ENCODE peak calls at places on chromosomes 3 and 15, in four cellular contexts. I is GM12878, P is HepG2, M is HEK293T. H is an unnamed sample.

GRCh38 chr15:34987623-34987981 is 485 bp downstream of the ZNF770 start:
- DNase-seq in I (no peak), P (peak), M (no peak), H (peak)

GRCh38 chr3:172591876-172592771 is 68.9 kb upstream of the TNFSF10 start:
- DNase-seq in I (peak), P (no peak), M (no peak), H (peak)

GRCh38 chr3:172980849-172981248 is 160.2 kb downstream of the SPATA16 start:
- DNase-seq in I (no peak), P (no peak), M (no peak), H (no peak)

GRCh38 chr3:90184861-90185260 is 1077.4 kb downstream of the EPHA3 start:
- DNase-seq in I (no peak), P (no peak), M (no peak), H (no peak)

GRCh38 chr15:59764775-59765174 is 75.7 kb upstream of the BNIP2 start:
- DNase-seq in I (no peak), P (no peak), M (no peak), H (no peak)

GRCh38 chr3:82572721-82573120 is 811.3 kb upstream of the GBE1 start:
- DNase-seq in I (no peak), P (no peak), M (no peak), H (no peak)

GRCh38 chr15:72011291-72011940 is 106.5 kb downstream of the MYO9A start:
- DNase-seq in I (no peak), P (no peak), M (no peak), H (no peak)

GRCh38 chr3:159721324-159721723 is 267.3 kb upstream of the IL12A start:
- DNase-seq in I (no peak), P (no peak), M (no peak), H (no peak)

GRCh38 chr3:81778678-81779182 is 17.3 kb upstream of the GBE1 start:
- DNase-seq in I (peak), P (no peak), M (no peak), H (no peak)

GRCh38 chr3:13623101-13623654 is 74.3 kb downstream of the FBLN2 start:
- DNase-seq in I (no peak), P (peak), M (no peak), H (no peak)

GRCh38 chr3:28406241-28406640 is 57.6 kb upstream of the AZI2 start:
- DNase-seq in I (no peak), P (no peak), M (no peak), H (no peak)

GRCh38 chr3:51245871-51246270 is 139.2 kb upstream of the MANF start:
- DNase-seq in I (no peak), P (no peak), M (no peak), H (no peak)

GRCh38 chr3:10551821-10552630 is 46.6 kb upstream of the ATP2B2 start:
- DNase-seq in I (no peak), P (no peak), M (no peak), H (peak)

GRCh38 chr15:78989701-78990248 is 44.9 kb upstream of the CTSH start:
- DNase-seq in I (no peak), P (no peak), M (no peak), H (no peak)

GRCh38 chr3:58099850-58100249 is 91.6 kb downstream of the FLNB start:
- DNase-seq in I (no peak), P (no peak), M (no peak), H (no peak)

GRCh38 chr15:57306305-57306943 is 69.9 kb upstream of the CGNL1 start:
- DNase-seq in I (no peak), P (peak), M (peak), H (peak)

GRCh38 chr15:41957021-41957897 is 15.1 kb downstream of the EHD4 start:
- DNase-seq in I (peak), P (no peak), M (no peak), H (no peak)

GRCh38 chr3:154040283-154040682 is 80.9 kb upstream of the ARHGEF26 start:
- DNase-seq in I (no peak), P (peak), M (no peak), H (no peak)

GRCh38 chr15:78909791-78910228 is 35.0 kb downstream of the CTSH start:
- DNase-seq in I (peak), P (peak), M (peak), H (peak)

GRCh38 chr15:49610166-49610918 is 10.3 kb downstream of the FAM227B start:
- DNase-seq in I (no peak), P (no peak), M (no peak), H (no peak)

GRCh38 chr15:43242616-43243015 is 21.8 kb upstream of the EPB42 start:
- DNase-seq in I (no peak), P (no peak), M (no peak), H (no peak)

GRCh38 chr15:90907838-90908507 is 4.9 kb downstream of the MAN2A2 start:
- DNase-seq in I (no peak), P (no peak), M (no peak), H (no peak)

GRCh38 chr15:63348392-63348791 is 33.3 kb downstream of the CA12 start:
- DNase-seq in I (no peak), P (no peak), M (no peak), H (no peak)

GRCh38 chr3:124620600-124621063 is 109.6 kb upstream of the UMPS start:
- DNase-seq in I (peak), P (peak), M (no peak), H (peak)

GRCh38 chr3:177367783-177368182 is 170.5 kb upstream of the TBL1XR1 start:
- DNase-seq in I (no peak), P (no peak), M (no peak), H (no peak)

GRCh38 chr3:123657578-123657977 is 72.7 kb upstream of the HACD2 start:
- DNase-seq in I (no peak), P (no peak), M (no peak), H (no peak)

GRCh38 chr15:84840255-84840654 is 23.1 kb downstream of the ALPK3 start:
- DNase-seq in I (no peak), P (no peak), M (no peak), H (no peak)

GRCh38 chr15:73686781-73687256 is 2.6 kb downstream of the CD276 start:
- DNase-seq in I (no peak), P (no peak), M (no peak), H (peak)

DNA sequence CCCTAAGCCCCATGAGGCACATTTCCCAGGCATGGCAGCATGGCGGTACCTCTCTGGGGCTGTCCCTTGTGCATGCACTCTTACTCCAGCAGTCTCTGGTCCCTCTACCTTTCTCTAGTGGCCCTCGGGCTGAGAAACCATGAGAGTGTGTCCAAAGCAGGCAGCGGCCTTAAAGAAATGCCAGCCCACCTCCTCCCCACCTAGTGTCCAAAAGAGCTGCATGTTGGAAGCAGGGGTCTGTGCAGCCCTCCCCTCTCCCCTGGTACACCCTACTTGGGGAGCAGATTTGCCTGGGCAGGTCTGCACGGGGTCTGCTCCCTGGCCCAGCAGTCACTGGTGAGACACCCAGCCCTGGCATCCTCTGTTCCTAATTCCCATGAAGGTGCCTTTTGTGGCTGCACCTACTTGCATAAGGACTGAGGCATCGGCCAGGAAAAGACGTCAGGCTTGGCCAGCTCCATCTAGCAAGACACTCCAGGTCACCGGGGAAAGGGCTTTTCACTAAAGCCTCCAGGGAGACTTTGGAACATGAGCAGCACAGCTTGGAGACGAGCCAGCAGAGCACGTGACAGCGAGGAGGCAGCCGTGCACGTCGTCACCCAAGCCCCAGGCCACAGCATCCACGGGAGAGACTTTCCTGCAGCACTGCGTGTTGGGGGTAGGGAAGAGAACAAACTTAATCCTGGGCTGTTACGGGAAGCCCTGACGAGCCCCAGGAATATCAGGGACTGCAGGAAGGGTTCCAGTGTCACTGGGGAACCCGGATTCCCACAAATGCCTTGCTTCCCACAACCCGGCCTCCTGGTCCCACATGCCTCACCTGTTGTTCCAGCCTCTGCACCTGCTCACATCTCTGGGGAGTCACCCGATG is 38.8 kb downstream of the TM2D3 start:
- DNase-seq in I (no peak), P (peak), M (peak), H (no peak)
- TF ChIP-seq FOXM1 in I (no peak), P (no peak), M (no peak), H (no peak)

DNA sequence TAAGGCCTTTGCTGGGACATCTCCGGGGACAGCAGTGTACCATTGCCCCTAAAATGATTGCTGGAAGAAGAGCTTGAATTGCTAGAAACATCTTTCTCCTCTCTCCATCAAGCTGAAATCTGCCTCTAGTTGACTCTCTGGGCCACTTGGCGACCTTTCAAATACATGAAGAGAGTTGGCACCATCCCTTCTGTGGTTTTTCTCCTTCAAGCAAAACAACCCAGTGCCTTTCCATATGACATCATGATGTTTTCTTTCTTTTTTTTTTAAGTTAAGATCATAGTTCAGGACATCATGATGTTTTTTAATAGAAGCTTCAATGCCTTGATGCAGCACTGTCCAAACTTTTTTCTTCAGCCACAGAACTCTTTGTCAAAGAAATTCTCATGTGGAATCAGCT is 144.0 kb upstream of the PTPRG start:
- DNase-seq in I (no peak), P (no peak), M (no peak), H (no peak)
- TF ChIP-seq SP1 in I (no peak), P (no peak), M (no peak), H (no peak)

GRCh38 chr15:38652183-38652794 is 87.7 kb upstream of the RASGRP1 start:
- DNase-seq in I (no peak), P (no peak), M (no peak), H (no peak)
- TF ChIP-seq FOXM1 in I (no peak), P (no peak), M (no peak), H (no peak)

DNA sequence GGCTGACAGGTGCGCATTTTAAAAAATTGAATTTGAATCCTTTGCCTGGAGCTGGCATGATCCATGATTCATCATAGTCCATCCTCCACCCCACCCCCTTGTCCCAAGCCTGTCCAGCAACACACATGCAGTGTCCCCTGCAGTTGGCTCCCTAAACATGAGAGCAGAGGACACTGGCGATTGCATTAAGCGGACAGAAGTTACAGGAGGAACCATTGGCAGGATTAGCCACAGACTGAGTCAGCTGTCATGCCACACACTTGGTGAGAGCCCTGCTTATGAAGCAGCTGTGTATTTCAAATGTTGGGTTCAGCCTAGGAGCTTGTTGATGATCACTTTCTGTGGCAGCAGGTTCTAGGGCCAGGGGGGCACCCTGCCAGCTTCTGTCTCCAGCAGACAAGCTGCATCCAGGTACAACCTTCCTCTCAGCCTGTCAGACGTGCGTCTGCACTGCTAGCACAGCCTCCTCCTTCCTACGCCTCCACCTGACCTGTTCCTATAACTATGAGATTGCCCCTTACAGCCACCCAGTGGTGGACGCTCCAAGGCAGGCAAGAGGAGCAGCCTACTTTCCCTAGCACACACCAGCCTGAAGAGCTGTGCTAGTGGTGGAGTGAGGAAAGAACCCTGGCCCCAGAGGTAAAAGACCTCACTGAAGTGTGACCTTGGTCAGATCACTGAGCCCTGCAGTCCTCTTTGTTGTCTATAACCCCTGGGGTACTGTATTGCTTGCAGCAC is 121.9 kb downstream of the SLCO3A1 start:
- DNase-seq in I (no peak), P (no peak), M (no peak), H (no peak)
- TF ChIP-seq SP1 in I (no peak), P (no peak), M (no peak), H (no peak)

GRCh38 chr3:47512416-47513124 is 942 bp downstream of the ELP6 start:
- DNase-seq in I (no peak), P (no peak), M (no peak), H (peak)
- TF ChIP-seq FOXM1 in I (no peak), P (no peak), M (no peak), H (no peak)

DNA sequence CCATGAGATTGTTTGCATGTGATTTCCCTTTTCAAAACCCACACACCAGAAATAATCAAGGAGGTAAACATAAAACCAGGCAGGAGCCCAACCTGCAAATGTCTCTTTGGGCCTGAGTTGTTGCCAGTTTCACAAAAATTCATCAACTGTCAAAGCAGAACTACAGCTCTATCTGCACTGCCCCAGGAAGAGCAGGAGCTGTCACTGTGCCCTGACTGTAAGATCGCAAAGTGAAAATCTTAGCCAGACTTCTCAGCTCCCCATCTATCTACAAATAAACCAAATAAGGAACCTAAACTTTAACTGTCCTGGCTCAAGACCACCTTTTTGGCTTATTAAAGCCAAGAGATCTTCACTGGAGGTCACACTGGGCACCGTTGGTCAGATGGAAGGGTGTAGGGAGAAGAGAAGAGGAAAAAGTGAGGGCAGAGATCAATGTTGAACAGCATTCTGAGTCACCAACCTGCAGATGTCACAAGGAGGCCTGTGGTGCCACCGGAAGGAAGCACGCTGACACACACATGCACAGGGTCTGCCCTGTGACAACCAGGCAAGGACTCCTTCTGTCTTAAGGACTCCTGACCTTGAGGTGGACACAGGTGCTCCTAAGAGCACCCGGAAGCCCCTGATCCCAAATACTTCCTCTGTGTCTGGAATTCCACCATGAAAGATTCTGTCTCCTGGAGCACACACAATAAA is 58.7 kb downstream of the RPN1 start:
- DNase-seq in I (no peak), P (no peak), M (no peak), H (no peak)
- TF ChIP-seq SP1 in I (no peak), P (no peak), M (no peak), H (no peak)

DNA sequence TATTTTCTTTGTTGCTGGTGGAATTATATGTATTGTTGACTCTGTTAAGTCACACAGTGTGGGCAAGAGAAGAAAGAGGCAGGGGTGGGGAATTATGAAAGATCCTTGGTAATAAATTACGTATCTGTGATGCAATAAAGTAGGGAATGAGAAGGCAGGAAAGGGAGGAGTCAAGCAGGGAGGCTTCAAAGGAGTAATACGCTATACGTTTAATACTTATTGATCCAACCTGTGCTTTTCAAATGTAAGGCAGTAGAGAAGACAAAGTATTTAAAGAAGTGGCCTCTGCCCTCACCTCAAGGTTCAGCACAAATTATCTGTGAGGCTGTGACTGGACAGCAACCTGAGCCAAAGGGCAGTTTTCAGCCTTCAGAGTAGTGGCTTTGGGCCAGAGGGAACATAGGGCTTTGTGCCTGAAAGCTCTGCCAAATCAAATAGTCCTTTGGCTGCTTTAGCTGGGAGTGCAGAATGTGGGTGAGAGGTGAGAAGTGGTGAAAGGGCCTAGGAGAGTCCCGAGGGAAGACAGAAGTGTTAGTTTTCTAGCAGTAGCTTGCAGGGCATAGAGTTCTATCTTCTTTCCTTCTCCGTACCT is 1.2 kb upstream of the PLIN1 start:
- DNase-seq in I (no peak), P (peak), M (no peak), H (no peak)
- TF ChIP-seq FOXM1 in I (no peak), P (no peak), M (no peak), H (no peak)